ENCODE peak calls at places on chromosome X, in four cellular contexts. One of them, this sample, is unnamed.

GRCh38 chrX:121479406-121479805 is 432.0 kb downstream of the GLUD2 start:
- DNase-seq in WTC11: no peak
- DNase-seq in A549: peak
- DNase-seq in HepG2: no peak
- DNase-seq in this sample: peak

GRCh38 chrX:57453901-57454300 is 137.9 kb upstream of the ZXDB start:
- DNase-seq in WTC11: no peak
- DNase-seq in A549: peak
- DNase-seq in HepG2: peak
- DNase-seq in this sample: peak

GRCh38 chrX:6448003-6448402 is 86.9 kb downstream of the VCX3A start:
- DNase-seq in WTC11: no peak
- DNase-seq in A549: no peak
- DNase-seq in HepG2: no peak
- DNase-seq in this sample: no peak

GRCh38 chrX:131762802-131763234 is 218.9 kb downstream of the OR13H1 start:
- DNase-seq in WTC11: no peak
- DNase-seq in A549: peak
- DNase-seq in HepG2: no peak
- DNase-seq in this sample: peak

GRCh38 chrX:104318330-104319009 is 63.7 kb upstream of the ESX1 start:
- DNase-seq in WTC11: no peak
- DNase-seq in A549: peak
- DNase-seq in HepG2: peak
- DNase-seq in this sample: no peak

GRCh38 chrX:67614006-67614405 is 70.2 kb downstream of the AR start:
- DNase-seq in WTC11: no peak
- DNase-seq in A549: no peak
- DNase-seq in HepG2: no peak
- DNase-seq in this sample: no peak

GRCh38 chrX:46408553-46409407 is 136.4 kb downstream of the ZNF674 start:
- DNase-seq in WTC11: peak
- DNase-seq in A549: peak
- DNase-seq in HepG2: peak
- DNase-seq in this sample: peak

GRCh38 chrX:34487364-34487763 is 169.7 kb downstream of the TMEM47 start:
- DNase-seq in WTC11: no peak
- DNase-seq in A549: no peak
- DNase-seq in HepG2: no peak
- DNase-seq in this sample: no peak

GRCh38 chrX:19725545-19726102 is 161.8 kb downstream of the SH3KBP1 start:
- DNase-seq in WTC11: no peak
- DNase-seq in A549: peak
- DNase-seq in HepG2: no peak
- DNase-seq in this sample: no peak

GRCh38 chrX:13151806-13152510 is 107.5 kb upstream of the FAM9C start:
- DNase-seq in WTC11: no peak
- DNase-seq in A549: no peak
- DNase-seq in HepG2: no peak
- DNase-seq in this sample: no peak

GRCh38 chrX:39238017-39238416 is 436.8 kb downstream of the MID1IP1 start:
- DNase-seq in WTC11: no peak
- DNase-seq in A549: no peak
- DNase-seq in HepG2: no peak
- DNase-seq in this sample: no peak

GRCh38 chrX:20500171-20500865 is 233.6 kb upstream of the RPS6KA3 start:
- DNase-seq in WTC11: no peak
- DNase-seq in A549: no peak
- DNase-seq in HepG2: no peak
- DNase-seq in this sample: no peak

GRCh38 chrX:23497919-23498318 is 163.3 kb downstream of the PTCHD1 start:
- DNase-seq in WTC11: no peak
- DNase-seq in A549: no peak
- DNase-seq in HepG2: no peak
- DNase-seq in this sample: no peak

GRCh38 chrX:103624111-103624510 is 4.7 kb upstream of the TCEAL1 start:
- DNase-seq in WTC11: no peak
- DNase-seq in A549: no peak
- DNase-seq in HepG2: no peak
- DNase-seq in this sample: no peak

GRCh38 chrX:47316276-47317025 is 53.9 kb upstream of the ZNF157 start:
- DNase-seq in WTC11: peak
- DNase-seq in A549: no peak
- DNase-seq in HepG2: no peak
- DNase-seq in this sample: no peak

GRCh38 chrX:112769034-112769433 is 71.6 kb downstream of the AMOT start:
- DNase-seq in WTC11: no peak
- DNase-seq in A549: no peak
- DNase-seq in HepG2: no peak
- DNase-seq in this sample: no peak

GRCh38 chrX:137428777-137429564 is 137.0 kb upstream of the ZIC3 start:
- DNase-seq in WTC11: peak
- DNase-seq in A549: no peak
- DNase-seq in HepG2: no peak
- DNase-seq in this sample: peak

GRCh38 chrX:49947778-49948177 is 25.4 kb downstream of the CLCN5 start:
- DNase-seq in WTC11: no peak
- DNase-seq in A549: no peak
- DNase-seq in HepG2: no peak
- DNase-seq in this sample: no peak

GRCh38 chrX:120755066-120755846 is 120.4 kb downstream of the CT47B1 start:
- DNase-seq in WTC11: no peak
- DNase-seq in A549: no peak
- DNase-seq in HepG2: peak
- DNase-seq in this sample: no peak

GRCh38 chrX:10484683-10485247 is 135.6 kb downstream of the MID1 start:
- DNase-seq in WTC11: no peak
- DNase-seq in A549: peak
- DNase-seq in HepG2: peak
- DNase-seq in this sample: no peak

GRCh38 chrX:123905334-123905733 is 45.5 kb downstream of the XIAP start:
- DNase-seq in WTC11: no peak
- DNase-seq in A549: no peak
- DNase-seq in HepG2: no peak
- DNase-seq in this sample: no peak

GRCh38 chrX:20312018-20312417 is 45.3 kb upstream of the RPS6KA3 start:
- DNase-seq in WTC11: no peak
- DNase-seq in A549: no peak
- DNase-seq in HepG2: no peak
- DNase-seq in this sample: no peak

GRCh38 chrX:9227276-9227675 is 193.3 kb upstream of the FAM9B start:
- DNase-seq in WTC11: no peak
- DNase-seq in A549: no peak
- DNase-seq in HepG2: no peak
- DNase-seq in this sample: no peak

GRCh38 chrX:9312922-9313867 is 151.7 kb upstream of the TBL1X start:
- DNase-seq in WTC11: peak
- DNase-seq in A549: peak
- DNase-seq in HepG2: peak
- DNase-seq in this sample: peak

GRCh38 chrX:130086414-130087207 is 23.7 kb downstream of the ELF4 start:
- DNase-seq in WTC11: no peak
- DNase-seq in A549: no peak
- DNase-seq in HepG2: no peak
- DNase-seq in this sample: no peak

GRCh38 chrX:68988865-68989264 is 160.0 kb downstream of the EFNB1 start:
- DNase-seq in WTC11: no peak
- DNase-seq in A549: no peak
- DNase-seq in HepG2: no peak
- DNase-seq in this sample: no peak

GRCh38 chrX:112888916-112889315 is 48.3 kb upstream of the AMOT start:
- DNase-seq in WTC11: no peak
- DNase-seq in A549: no peak
- DNase-seq in HepG2: no peak
- DNase-seq in this sample: no peak

GRCh38 chrX:44462851-44463250 is 79.8 kb downstream of the FUNDC1 start:
- DNase-seq in WTC11: no peak
- DNase-seq in A549: no peak
- DNase-seq in HepG2: no peak
- DNase-seq in this sample: no peak

GRCh38 chrX:55907968-55908607 is 190.5 kb downstream of the RRAGB start:
- DNase-seq in WTC11: peak
- DNase-seq in A549: peak
- DNase-seq in HepG2: no peak
- DNase-seq in this sample: peak

GRCh38 chrX:74187211-74187610 is 116.8 kb upstream of the ZCCHC13 start:
- DNase-seq in WTC11: no peak
- DNase-seq in A549: no peak
- DNase-seq in HepG2: no peak
- DNase-seq in this sample: no peak

GRCh38 chrX:41478397-41478911 is 31.3 kb downstream of the NYX start:
- DNase-seq in WTC11: no peak
- DNase-seq in A549: no peak
- DNase-seq in HepG2: no peak
- DNase-seq in this sample: no peak

GRCh38 chrX:153689654-153690465 is 2.1 kb downstream of the SLC6A8 start:
- DNase-seq in WTC11: peak
- DNase-seq in A549: no peak
- DNase-seq in HepG2: no peak
- DNase-seq in this sample: peak

GRCh38 chrX:132270699-132271098 is 51.5 kb upstream of the RAP2C start:
- DNase-seq in WTC11: no peak
- DNase-seq in A549: no peak
- DNase-seq in HepG2: no peak
- DNase-seq in this sample: no peak

GRCh38 chrX:38382663-38383062 is 30.3 kb downstream of the OTC start:
- DNase-seq in WTC11: no peak
- DNase-seq in A549: no peak
- DNase-seq in HepG2: no peak
- DNase-seq in this sample: no peak

GRCh38 chrX:108261541-108262218 is 170.1 kb downstream of the ATG4A start:
- DNase-seq in WTC11: no peak
- DNase-seq in A549: peak
- DNase-seq in HepG2: peak
- DNase-seq in this sample: no peak
- TF ChIP-seq HMGXB4 in WTC11: no peak
- TF ChIP-seq HMGXB4 in A549: no peak
- TF ChIP-seq HMGXB4 in HepG2: no peak
- TF ChIP-seq HMGXB4 in this sample: no peak

GRCh38 chrX:48492293-48492910 is 16.4 kb upstream of the PORCN start:
- DNase-seq in WTC11: no peak
- DNase-seq in A549: no peak
- DNase-seq in HepG2: no peak
- DNase-seq in this sample: peak
- TF ChIP-seq HMGXB4 in WTC11: no peak
- TF ChIP-seq HMGXB4 in A549: no peak
- TF ChIP-seq HMGXB4 in HepG2: no peak
- TF ChIP-seq HMGXB4 in this sample: no peak

GRCh38 chrX:110315541-110315940 is 2.3 kb downstream of the AMMECR1 start:
- DNase-seq in WTC11: no peak
- DNase-seq in A549: no peak
- DNase-seq in HepG2: no peak
- DNase-seq in this sample: no peak

GRCh38 chrX:110318664-110318968 is 731 bp upstream of the AMMECR1 start:
- DNase-seq in WTC11: no peak
- DNase-seq in A549: peak
- DNase-seq in HepG2: no peak
- DNase-seq in this sample: no peak

GRCh38 chrX:110317820-110318663 is at the start of gene AMMECR1:
- DNase-seq in WTC11: peak
- DNase-seq in A549: peak
- DNase-seq in HepG2: peak
- DNase-seq in this sample: peak

GRCh38 chrX:110317079-110317819 is 636 bp downstream of the AMMECR1 start:
- DNase-seq in WTC11: peak
- DNase-seq in A549: peak
- DNase-seq in HepG2: no peak
- DNase-seq in this sample: no peak

DNA sequence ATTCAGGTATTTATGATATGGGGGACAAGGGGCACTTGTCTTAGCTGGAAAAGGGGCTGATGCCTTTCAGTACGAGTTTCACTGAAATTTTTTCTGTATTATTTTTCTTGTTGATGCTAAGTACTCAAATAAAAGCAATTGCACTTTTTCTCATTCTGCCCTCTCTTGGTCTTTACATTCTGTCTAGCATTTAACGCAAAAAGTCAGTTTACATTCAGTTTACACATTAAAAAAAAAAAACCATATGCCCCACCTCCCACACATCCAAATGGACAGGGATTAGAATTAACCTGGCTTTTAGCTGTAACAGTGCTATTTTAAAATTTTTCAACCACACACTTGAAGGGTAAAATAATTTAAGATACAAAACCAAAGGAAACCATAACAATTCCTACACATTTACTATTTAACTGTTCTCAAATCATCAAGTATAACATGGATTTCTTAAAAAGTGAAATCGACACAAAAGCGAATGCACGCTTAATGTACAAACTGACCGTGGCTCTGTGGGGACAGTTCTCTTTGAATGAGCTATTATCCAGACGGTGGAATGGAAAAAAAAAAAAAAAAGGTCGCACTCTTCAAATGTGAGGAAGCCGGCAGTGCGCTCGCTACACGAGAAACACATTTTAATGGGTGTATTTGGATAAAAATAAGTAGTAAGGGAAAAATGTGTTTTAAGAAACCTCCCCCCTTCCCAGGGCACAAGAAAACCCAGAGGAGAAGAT is 1.4 kb downstream of the AMMECR1 start:
- DNase-seq in WTC11: no peak
- DNase-seq in A549: no peak
- DNase-seq in HepG2: no peak
- DNase-seq in this sample: no peak
- TF ChIP-seq HMGXB4 in WTC11: no peak
- TF ChIP-seq HMGXB4 in A549: no peak
- TF ChIP-seq HMGXB4 in HepG2: no peak
- TF ChIP-seq HMGXB4 in this sample: no peak

GRCh38 chrX:107775734-107776511 is at the start of gene TSC22D3:
- DNase-seq in WTC11: peak
- DNase-seq in A549: peak
- DNase-seq in HepG2: peak
- DNase-seq in this sample: peak
- TF ChIP-seq HMGXB4 in WTC11: no peak
- TF ChIP-seq HMGXB4 in A549: no peak
- TF ChIP-seq HMGXB4 in HepG2: no peak
- TF ChIP-seq HMGXB4 in this sample: no peak

GRCh38 chrX:28609917-28610613 is 22.8 kb downstream of the IL1RAPL1 start:
- DNase-seq in WTC11: no peak
- DNase-seq in A549: no peak
- DNase-seq in HepG2: no peak
- DNase-seq in this sample: no peak
- TF ChIP-seq HMGXB4 in WTC11: no peak
- TF ChIP-seq HMGXB4 in A549: no peak
- TF ChIP-seq HMGXB4 in HepG2: no peak
- TF ChIP-seq HMGXB4 in this sample: no peak

DNA sequence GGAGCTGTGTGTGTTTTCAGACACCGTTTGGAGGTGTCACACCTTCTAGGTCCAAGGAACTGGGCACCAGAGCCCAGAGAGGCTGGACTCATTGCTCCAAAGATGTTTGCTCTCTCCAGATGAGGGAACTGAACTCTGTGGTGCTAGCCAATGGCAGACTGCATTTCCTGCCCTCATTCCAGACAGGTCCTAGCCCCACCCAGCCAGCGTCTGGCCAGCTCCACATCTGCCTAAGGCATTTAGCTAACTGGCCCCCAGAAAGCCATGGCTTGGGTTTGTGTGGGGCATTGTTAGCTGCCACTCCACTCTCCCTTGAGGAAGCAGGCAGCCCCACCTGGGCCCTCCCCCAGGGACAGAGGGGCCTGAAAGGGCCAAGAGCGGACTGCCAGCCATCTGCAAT is 11.4 kb downstream of the FGD1 start:
- DNase-seq in WTC11: peak
- DNase-seq in A549: no peak
- DNase-seq in HepG2: no peak
- DNase-seq in this sample: no peak
- TF ChIP-seq HMGXB4 in WTC11: no peak
- TF ChIP-seq HMGXB4 in A549: no peak
- TF ChIP-seq HMGXB4 in HepG2: no peak
- TF ChIP-seq HMGXB4 in this sample: no peak